ENCODE peak calls at places on chromosomes 1 and 21, in seven cellular contexts. S is adrenal gland, M is SJSA1, U is psoas muscle, I is thoracic aorta, A is GM23338, E is cardiac muscle cell. K is an unnamed sample. For H3K4me1, the result is how much of the 10 kb centered on the place peaks cover.

GRCh38 chr1:230899845-230900251 is 31.5 kb upstream of the C1orf198 start:
- DNase-seq in S (no peak), A (no peak), E (peak), U (no peak), M (peak), I (no peak), K (no peak)

GRCh38 chr1:117045644-117046043 is 14.5 kb upstream of the TTF2 start:
- DNase-seq in M (no peak), U (no peak), A (no peak), I (no peak), S (no peak), E (peak), K (peak)

GRCh38 chr1:8670371-8670818 is 147.0 kb downstream of the RERE start:
- DNase-seq in M (peak), E (peak), S (no peak), U (no peak), I (no peak), A (no peak), K (no peak)

GRCh38 chr1:84919461-84919970 is 26.5 kb upstream of the LPAR3 start:
- DNase-seq in E (no peak), S (no peak), M (no peak), U (no peak), A (no peak), I (no peak), K (no peak)

GRCh38 chr1:7745783-7746182 is 25.3 kb upstream of the VAMP3 start:
- DNase-seq in I (no peak), A (no peak), U (no peak), E (no peak), S (no peak), M (no peak), K (no peak)

GRCh38 chr1:90386899-90387334 is 330.2 kb downstream of the BARHL2 start:
- DNase-seq in M (no peak), I (no peak), E (peak), U (no peak), S (no peak), A (no peak), K (no peak)

GRCh38 chr1:167401260-167401873 is 117.0 kb downstream of the CD247 start:
- DNase-seq in S (peak), A (peak), M (peak), U (no peak), I (no peak), E (peak), K (peak)

GRCh38 chr21:34526618-34527290 is 14.7 kb upstream of the KCNE1 start:
- DNase-seq in E (peak), M (peak), U (peak), I (peak), A (peak), S (peak), K (peak)

GRCh38 chr1:67997746-67998145 is 52.7 kb downstream of the DIRAS3 start:
- DNase-seq in M (no peak), I (no peak), S (no peak), A (no peak), E (no peak), U (no peak), K (no peak)

DNA sequence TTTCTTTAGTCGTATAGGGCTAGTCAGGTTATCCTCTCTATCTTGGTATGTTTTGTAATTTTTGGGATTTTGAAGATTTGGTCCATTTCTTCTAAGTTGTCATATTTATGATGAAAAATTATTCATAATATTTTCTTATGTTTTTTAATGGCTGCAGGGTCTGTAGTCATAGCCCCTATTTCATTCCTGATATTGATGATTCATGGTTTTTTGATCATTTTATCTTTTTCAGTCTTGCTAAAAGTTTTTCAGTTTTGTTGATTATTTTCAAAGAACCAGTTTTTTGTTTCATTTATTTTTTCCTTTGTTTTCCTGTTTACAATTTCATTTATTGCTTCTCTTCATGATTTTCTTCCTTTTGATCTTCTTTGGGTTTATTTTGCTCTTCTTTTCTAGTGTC is 50.2 kb downstream of the DIRAS3 start:
- DNase-seq in A (no peak), U (no peak), M (no peak), I (no peak), E (no peak), S (no peak), K (no peak)
- H3K27ac ChIP-seq in A (no peak), U (no peak), M (no peak), I (no peak), E (no peak), S (no peak), K (no peak)

GRCh38 chr1:157995575-157996169 is 2.2 kb downstream of the KIRREL1 start:
- DNase-seq in E (no peak), U (no peak), I (no peak), S (no peak), M (no peak), A (peak), K (no peak)
- H3K4me3 ChIP-seq in E (no peak), U (peak), I (peak), S (no peak), M (peak), A (peak), K (no peak)

DNA sequence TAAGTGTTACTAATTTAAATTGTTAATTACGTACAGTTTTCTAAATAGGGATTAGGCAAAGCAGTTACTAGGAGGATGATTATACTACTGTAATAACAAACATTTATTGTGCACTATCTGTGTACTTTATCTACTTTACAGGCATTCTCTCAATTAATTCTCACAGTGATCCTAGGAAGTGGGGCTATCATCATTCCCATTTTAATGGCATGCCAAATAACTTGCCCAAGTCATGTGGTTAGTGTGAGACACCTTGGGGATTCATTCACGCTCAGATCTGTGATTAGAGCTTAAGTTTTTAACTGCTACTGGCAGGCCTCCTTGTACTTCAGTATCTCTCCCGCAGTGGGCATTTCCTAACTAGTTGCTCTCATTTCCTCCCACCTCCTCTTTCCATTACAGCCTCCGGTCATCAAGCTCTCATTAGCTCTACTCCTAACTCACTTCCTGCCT is 11.5 kb downstream of the PHLDA3 start:
- DNase-seq in I (no peak), S (no peak), M (no peak), U (no peak), A (no peak), E (peak), K (no peak)
- H3K4me1 ChIP-seq in I (under half), S (under half), M (half or more), U (half or more), A (under half), E (under half), K (half or more)

GRCh38 chr1:209155556-209155955 is 428.0 kb upstream of the CAMK1G start:
- DNase-seq in I (no peak), E (no peak), M (no peak), A (peak), U (no peak), S (no peak), K (peak)

GRCh38 chr1:209157514-209158285 is 425.8 kb upstream of the CAMK1G start:
- DNase-seq in I (no peak), S (no peak), U (no peak), A (peak), M (no peak), E (no peak), K (peak)

GRCh38 chr1:209154916-209155315 is 428.6 kb upstream of the CAMK1G start:
- DNase-seq in M (no peak), E (no peak), I (no peak), A (no peak), S (no peak), U (no peak), K (peak)

GRCh38 chr1:209158851-209159250 is 424.7 kb upstream of the CAMK1G start:
- DNase-seq in A (no peak), I (no peak), M (no peak), E (no peak), S (no peak), U (no peak), K (no peak)

DNA sequence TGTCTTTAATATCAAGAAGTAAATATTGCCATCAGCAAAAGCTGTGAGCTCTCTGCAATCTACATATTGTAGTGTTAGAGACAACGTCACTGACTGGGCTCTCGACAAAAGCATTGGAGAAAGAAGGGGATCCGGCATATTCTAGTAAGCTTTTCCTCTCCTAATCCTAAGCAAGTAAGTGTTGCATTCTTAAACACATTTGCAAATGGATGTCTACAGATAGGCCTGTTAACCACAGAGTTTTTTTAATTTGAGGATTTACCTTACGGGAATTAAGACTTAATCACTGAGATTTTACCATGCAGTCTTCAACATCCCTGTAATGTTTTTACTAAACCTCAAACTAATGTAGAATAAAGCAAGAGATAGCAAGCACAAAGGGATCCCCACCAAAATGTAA is 426.5 kb upstream of the CAMK1G start:
- DNase-seq in U (no peak), S (no peak), M (no peak), A (peak), I (no peak), E (no peak), K (no peak)
- H3K27ac ChIP-seq in U (no peak), S (no peak), M (no peak), A (peak), I (no peak), E (no peak), K (peak)

GRCh38 chr1:14733053-14733778 is 134.7 kb downstream of the KAZN start:
- DNase-seq in S (no peak), U (no peak), I (no peak), E (no peak), A (peak), M (no peak), K (no peak)
- H3K4me3 ChIP-seq in S (no peak), U (no peak), I (no peak), E (no peak), A (peak), M (no peak), K (no peak)

GRCh38 chr21:46552274-46552673 is 52.6 kb downstream of the S100B start:
- DNase-seq in M (no peak), I (no peak), E (no peak), A (no peak), U (no peak), S (no peak), K (no peak)

GRCh38 chr21:46549650-46550049 is 55.2 kb downstream of the S100B start:
- DNase-seq in E (no peak), A (no peak), S (no peak), U (no peak), M (no peak), I (no peak), K (no peak)

GRCh38 chr21:46552865-46553379 is 52.0 kb downstream of the S100B start:
- DNase-seq in I (no peak), S (no peak), U (no peak), E (no peak), A (no peak), M (no peak), K (no peak)

GRCh38 chr21:46551636-46552241 is 53.1 kb downstream of the S100B start:
- DNase-seq in E (no peak), M (no peak), A (peak), S (peak), I (no peak), U (no peak), K (no peak)

GRCh38 chr21:46550511-46550941 is 54.4 kb downstream of the S100B start:
- DNase-seq in I (no peak), A (no peak), E (no peak), M (no peak), S (no peak), U (no peak), K (no peak)
- H3K4me1 ChIP-seq in I (under half), A (under half), E (under half), M (under half), S (under half), U (under half), K (under half)

DNA sequence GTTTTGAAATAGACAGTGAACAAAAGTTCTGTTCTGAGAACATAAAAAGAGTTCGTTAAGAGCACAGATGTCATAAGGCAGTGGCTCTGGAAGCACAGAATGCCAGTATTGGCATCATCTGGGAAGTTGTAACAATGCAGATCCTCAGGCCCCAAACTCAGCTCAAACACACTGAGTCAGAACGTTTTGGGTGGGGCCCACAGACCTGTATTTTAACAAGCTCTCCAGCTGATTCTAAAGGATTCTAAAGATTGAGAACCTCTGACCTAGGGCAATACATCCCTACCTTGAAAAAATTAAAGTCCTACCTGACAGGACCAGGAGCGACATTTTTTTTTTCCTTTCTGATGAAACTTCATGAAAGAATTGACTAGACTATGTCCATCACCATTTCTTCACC is 13.2 kb downstream of the ARHGEF11 start:
- DNase-seq in M (no peak), E (no peak), U (no peak), A (no peak), I (no peak), S (no peak), K (no peak)
- H3K27ac ChIP-seq in M (no peak), E (no peak), U (no peak), A (no peak), I (no peak), S (no peak), K (no peak)

DNA sequence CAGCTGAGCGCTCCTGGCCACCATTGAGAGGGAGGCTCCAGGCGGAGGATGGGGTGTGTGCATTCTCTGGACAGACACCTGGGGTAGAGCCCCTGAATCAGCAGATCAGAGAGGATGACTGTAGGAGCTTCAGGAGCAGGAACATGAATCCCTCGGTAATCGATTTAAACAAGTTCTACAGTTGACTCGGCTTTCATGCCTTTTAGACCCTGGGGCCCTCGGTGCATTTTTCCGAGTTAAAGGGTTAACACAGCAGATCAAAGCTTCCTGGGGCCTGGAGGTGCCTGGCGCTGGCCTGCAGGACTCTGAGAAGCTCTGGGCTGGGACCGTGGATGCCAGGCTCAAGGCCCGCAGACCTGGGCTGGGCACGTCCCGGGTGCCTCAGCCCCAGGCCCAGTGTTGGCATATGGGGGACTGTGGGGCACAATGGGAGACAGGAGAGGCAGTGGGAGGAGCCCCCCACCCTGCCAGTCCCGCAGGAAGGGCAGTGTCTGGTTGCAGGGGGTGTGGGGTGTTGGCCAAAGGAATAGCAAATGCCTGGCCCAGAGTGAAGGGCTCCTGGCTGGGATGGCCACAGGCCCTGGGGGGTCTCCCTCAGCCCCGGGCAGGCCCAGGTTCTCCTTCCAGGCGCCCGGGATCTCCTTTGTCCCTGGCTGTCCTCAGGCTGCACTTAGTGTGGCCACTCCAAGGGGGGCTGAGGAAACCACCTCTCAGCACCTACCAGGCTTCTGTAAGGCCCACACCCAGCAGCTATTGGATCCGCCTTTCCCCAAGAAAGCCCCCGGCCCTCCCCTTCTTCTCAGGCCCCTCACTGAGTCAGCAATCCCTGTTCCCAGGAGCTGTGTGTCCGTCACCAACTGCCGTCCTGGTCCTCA is 40.1 kb downstream of the SLX9 start:
- DNase-seq in M (no peak), U (no peak), I (no peak), E (no peak), A (no peak), S (no peak), K (no peak)
- H3K4me3 ChIP-seq in M (no peak), U (no peak), I (no peak), E (no peak), A (no peak), S (no peak), K (no peak)